ENCODE peak calls at places on chromosomes 1 and 21, in six cellular contexts. B is HepG2, C is neural progenitor cell, H is GM23338, F is aorta, D is body of pancreas. W is an unnamed sample. For H3K36me3, the result is how much of the 10 kb centered on the place peaks cover.

GRCh38 chr21:46226920-46227599 is 1.5 kb downstream of the LSS start:
- DNase-seq in C (no peak), B (no peak), D (peak), F (peak), H (no peak), W (peak)

GRCh38 chr1:232218955-232219865 is 410.7 kb downstream of the SIPA1L2 start:
- DNase-seq in D (peak), F (no peak), C (no peak), H (no peak), B (no peak), W (no peak)

GRCh38 chr1:212457740-212458338 is 25.1 kb downstream of the NENF start:
- DNase-seq in B (peak), F (peak), D (peak), H (peak), C (peak), W (peak)

GRCh38 chr1:184753608-184754478 is 815 bp downstream of the EDEM3 start:
- DNase-seq in C (peak), H (peak), D (peak), B (peak), F (peak), W (no peak)

GRCh38 chr1:198876371-198876871 is 237.6 kb downstream of the PTPRC start:
- DNase-seq in F (no peak), D (no peak), C (peak), H (peak), B (no peak), W (no peak)

GRCh38 chr1:31695327-31695726 is 8.5 kb downstream of the COL16A1 start:
- DNase-seq in H (no peak), B (no peak), C (no peak), F (no peak), D (no peak), W (no peak)

GRCh38 chr1:180360333-180361075 is 130.4 kb downstream of the LHX4 start:
- DNase-seq in B (no peak), F (no peak), H (no peak), D (no peak), C (no peak), W (no peak)

GRCh38 chr1:172588296-172589291 is 55.6 kb downstream of the SUCO start:
- DNase-seq in B (peak), C (no peak), F (no peak), H (no peak), D (no peak), W (no peak)

GRCh38 chr1:22126531-22126930 is 16.4 kb downstream of the WNT4 start:
- DNase-seq in H (no peak), B (no peak), C (no peak), D (no peak), F (no peak), W (peak)

GRCh38 chr1:43937179-43937865 is 3.7 kb downstream of the ARTN start:
- DNase-seq in D (no peak), H (no peak), C (no peak), F (peak), B (no peak), W (no peak)

GRCh38 chr1:204338359-204338758 is 21.4 kb downstream of the PLEKHA6 start:
- DNase-seq in C (no peak), D (no peak), F (no peak), B (no peak), H (no peak), W (no peak)

GRCh38 chr1:11535761-11536572 is 57.0 kb downstream of the DISP3 start:
- DNase-seq in D (no peak), B (peak), C (no peak), H (no peak), F (no peak), W (peak)

GRCh38 chr1:158644479-158644878 is 39.4 kb downstream of the OR10Z1 start:
- DNase-seq in H (no peak), D (no peak), C (no peak), F (no peak), B (no peak), W (no peak)

GRCh38 chr21:45875881-45876280 is 105.7 kb upstream of the COL6A1 start:
- DNase-seq in B (no peak), D (no peak), H (no peak), F (peak), C (no peak), W (peak)

GRCh38 chr1:39116868-39117728 is 87.4 kb upstream of the MACF1 start:
- DNase-seq in C (no peak), D (no peak), H (no peak), B (peak), F (no peak), W (no peak)

GRCh38 chr1:21651214-21652042 is 17.7 kb downstream of the RAP1GAP start:
- DNase-seq in H (peak), B (no peak), C (peak), D (peak), F (no peak), W (peak)

GRCh38 chr1:49298304-49298703 is 521.6 kb upstream of the BEND5 start:
- DNase-seq in C (no peak), B (no peak), F (no peak), D (peak), H (peak), W (no peak)

GRCh38 chr1:107532318-107532717 is 391.5 kb downstream of the NTNG1 start:
- DNase-seq in B (peak), F (no peak), H (no peak), C (no peak), D (peak), W (no peak)

GRCh38 chr1:62038594-62039284 is 155.9 kb upstream of the L1TD1 start:
- DNase-seq in H (no peak), B (peak), C (no peak), D (no peak), F (no peak), W (no peak)

GRCh38 chr1:197692965-197693364 is 82.3 kb downstream of the DENND1B start:
- DNase-seq in F (no peak), D (no peak), B (peak), H (no peak), C (no peak), W (no peak)

GRCh38 chr1:39625462-39626273 is 13.8 kb downstream of the HEYL start:
- DNase-seq in F (peak), C (no peak), H (no peak), B (no peak), D (peak), W (peak)

GRCh38 chr1:99646885-99647284 is 972 bp downstream of the PALMD start:
- DNase-seq in D (no peak), B (no peak), F (no peak), H (no peak), C (no peak), W (no peak)

GRCh38 chr21:37264808-37265207 is 2.3 kb downstream of the VPS26C start:
- DNase-seq in F (no peak), D (no peak), B (no peak), C (no peak), H (no peak), W (no peak)

GRCh38 chr1:107622540-107622939 is 342.4 kb downstream of the VAV3 start:
- DNase-seq in C (no peak), F (no peak), H (no peak), D (no peak), B (no peak), W (no peak)

GRCh38 chr1:172818841-172819527 is 160.1 kb downstream of the FASLG start:
- DNase-seq in H (no peak), B (no peak), C (no peak), D (no peak), F (no peak), W (no peak)

GRCh38 chr1:203324103-203325003 is 19.0 kb downstream of the BTG2 start:
- DNase-seq in H (no peak), C (peak), D (no peak), B (no peak), F (no peak), W (no peak)

GRCh38 chr1:201739054-201739453 is 89.9 kb upstream of the IPO9 start:
- DNase-seq in D (no peak), H (peak), C (no peak), B (no peak), F (no peak), W (peak)
- H3K4me3 ChIP-seq in D (peak), H (peak), C (peak), B (no peak), F (peak), W (peak)

GRCh38 chr1:155318082-155318481 is 2.6 kb upstream of the RUSC1 start:
- DNase-seq in F (peak), D (no peak), C (no peak), H (no peak), B (no peak), W (no peak)
- H3K36me3 ChIP-seq in F (under half), D (under half), C (under half), H (under half), B (under half), W (under half)

GRCh38 chr1:16677552-16678423 is 11.0 kb upstream of the RNU1-3 start:
- DNase-seq in F (peak), H (peak), C (peak), B (peak), D (no peak), W (peak)
- H3K4me3 ChIP-seq in F (no peak), H (peak), C (no peak), B (peak), D (no peak), W (no peak)

GRCh38 chr21:44805226-44805625 is 3.6 kb upstream of the UBE2G2 start:
- DNase-seq in D (no peak), B (no peak), C (no peak), H (no peak), F (no peak), W (no peak)
- H3K36me3 ChIP-seq in D (under half), B (half or more), C (under half), H (under half), F (under half), W (under half)